ENCODE peak calls at places on chromosome 20, in seven cellular contexts. One of them, this sample, is unnamed.

GRCh38 chr20:8616792-8617191 is 452.1 kb upstream of the PLCB4 start:
- DNase-seq in iPS DF 6.9: no peak
- DNase-seq in CD4-positive, CD25-positive, alpha-beta regulatory T cell: no peak
- DNase-seq in astrocyte: no peak
- DNase-seq in right lobe of liver: no peak
- DNase-seq in Panc1: no peak
- DNase-seq in heart right ventricle: no peak
- DNase-seq in this sample: no peak

GRCh38 chr20:63737940-63738686 is 1.5 kb upstream of the SLC2A4RG start:
- DNase-seq in iPS DF 6.9: no peak
- DNase-seq in CD4-positive, CD25-positive, alpha-beta regulatory T cell: peak; percentile 40
- DNase-seq in astrocyte: no peak
- DNase-seq in right lobe of liver: peak; percentile 86
- DNase-seq in Panc1: no peak
- DNase-seq in heart right ventricle: no peak
- DNase-seq in this sample: peak; percentile 33

GRCh38 chr20:18165553-18165952 is 27.9 kb downstream of the KAT14 start:
- DNase-seq in iPS DF 6.9: no peak
- DNase-seq in CD4-positive, CD25-positive, alpha-beta regulatory T cell: no peak
- DNase-seq in astrocyte: no peak
- DNase-seq in right lobe of liver: no peak
- DNase-seq in Panc1: no peak
- DNase-seq in heart right ventricle: no peak
- DNase-seq in this sample: no peak

GRCh38 chr20:905396-905961 is 10.7 kb downstream of the ANGPT4 start:
- DNase-seq in iPS DF 6.9: no peak
- DNase-seq in CD4-positive, CD25-positive, alpha-beta regulatory T cell: no peak
- DNase-seq in astrocyte: no peak
- DNase-seq in right lobe of liver: no peak
- DNase-seq in Panc1: no peak
- DNase-seq in heart right ventricle: no peak
- DNase-seq in this sample: no peak

GRCh38 chr20:17570347-17571152 is 675 bp downstream of the DSTN start:
- DNase-seq in iPS DF 6.9: no peak
- DNase-seq in CD4-positive, CD25-positive, alpha-beta regulatory T cell: peak; percentile 4
- DNase-seq in astrocyte: no peak
- DNase-seq in right lobe of liver: no peak
- DNase-seq in Panc1: no peak
- DNase-seq in heart right ventricle: peak; percentile 47
- DNase-seq in this sample: peak; percentile 70

GRCh38 chr20:48631114-48632016 is 196.4 kb downstream of the PREX1 start:
- DNase-seq in iPS DF 6.9: no peak
- DNase-seq in CD4-positive, CD25-positive, alpha-beta regulatory T cell: no peak
- DNase-seq in astrocyte: peak; percentile 54
- DNase-seq in right lobe of liver: no peak
- DNase-seq in Panc1: no peak
- DNase-seq in heart right ventricle: no peak
- DNase-seq in this sample: no peak

GRCh38 chr20:48285656-48286055 is 500.4 kb upstream of the SULF2 start:
- DNase-seq in iPS DF 6.9: no peak
- DNase-seq in CD4-positive, CD25-positive, alpha-beta regulatory T cell: no peak
- DNase-seq in astrocyte: no peak
- DNase-seq in right lobe of liver: no peak
- DNase-seq in Panc1: no peak
- DNase-seq in heart right ventricle: no peak
- DNase-seq in this sample: peak; percentile 69

GRCh38 chr20:54585222-54585621 is 109.8 kb downstream of the DOK5 start:
- DNase-seq in iPS DF 6.9: no peak
- DNase-seq in CD4-positive, CD25-positive, alpha-beta regulatory T cell: no peak
- DNase-seq in astrocyte: no peak
- DNase-seq in right lobe of liver: no peak
- DNase-seq in Panc1: no peak
- DNase-seq in heart right ventricle: no peak
- DNase-seq in this sample: no peak

GRCh38 chr20:57383447-57384347 is 7.5 kb upstream of the RBM38 start:
- DNase-seq in iPS DF 6.9: no peak
- DNase-seq in CD4-positive, CD25-positive, alpha-beta regulatory T cell: no peak
- DNase-seq in astrocyte: no peak
- DNase-seq in right lobe of liver: no peak
- DNase-seq in Panc1: no peak
- DNase-seq in heart right ventricle: no peak
- DNase-seq in this sample: no peak

GRCh38 chr20:598133-598881 is 11.8 kb downstream of the TCF15 start:
- DNase-seq in iPS DF 6.9: no peak
- DNase-seq in CD4-positive, CD25-positive, alpha-beta regulatory T cell: no peak
- DNase-seq in astrocyte: no peak
- DNase-seq in right lobe of liver: no peak
- DNase-seq in Panc1: no peak
- DNase-seq in heart right ventricle: no peak
- DNase-seq in this sample: no peak

GRCh38 chr20:41265931-41266330 is 51.6 kb downstream of the ZHX3 start:
- DNase-seq in iPS DF 6.9: no peak
- DNase-seq in CD4-positive, CD25-positive, alpha-beta regulatory T cell: no peak
- DNase-seq in astrocyte: no peak
- DNase-seq in right lobe of liver: no peak
- DNase-seq in Panc1: no peak
- DNase-seq in heart right ventricle: no peak
- DNase-seq in this sample: no peak

GRCh38 chr20:35600176-35600995 is 15.2 kb upstream of the SPAG4 start:
- DNase-seq in iPS DF 6.9: no peak
- DNase-seq in CD4-positive, CD25-positive, alpha-beta regulatory T cell: no peak
- DNase-seq in astrocyte: no peak
- DNase-seq in right lobe of liver: no peak
- DNase-seq in Panc1: no peak
- DNase-seq in heart right ventricle: no peak
- DNase-seq in this sample: no peak

GRCh38 chr20:41004561-41005360 is 23.9 kb upstream of the TOP1 start:
- DNase-seq in iPS DF 6.9: no peak
- DNase-seq in CD4-positive, CD25-positive, alpha-beta regulatory T cell: no peak
- DNase-seq in astrocyte: peak; percentile 22
- DNase-seq in right lobe of liver: no peak
- DNase-seq in Panc1: no peak
- DNase-seq in heart right ventricle: no peak
- DNase-seq in this sample: peak; percentile 43

GRCh38 chr20:20520776-20521175 is 152.9 kb downstream of the INSM1 start:
- DNase-seq in iPS DF 6.9: no peak
- DNase-seq in CD4-positive, CD25-positive, alpha-beta regulatory T cell: no peak
- DNase-seq in astrocyte: peak; percentile 65
- DNase-seq in right lobe of liver: no peak
- DNase-seq in Panc1: no peak
- DNase-seq in heart right ventricle: no peak
- DNase-seq in this sample: no peak

GRCh38 chr20:564195-564594 is 20.6 kb upstream of the CSNK2A1 start:
- DNase-seq in iPS DF 6.9: no peak
- DNase-seq in CD4-positive, CD25-positive, alpha-beta regulatory T cell: no peak
- DNase-seq in astrocyte: no peak
- DNase-seq in right lobe of liver: no peak
- DNase-seq in Panc1: no peak
- DNase-seq in heart right ventricle: no peak
- DNase-seq in this sample: no peak

GRCh38 chr20:40101479-40102032 is 587.5 kb downstream of the MAFB start:
- DNase-seq in iPS DF 6.9: no peak
- DNase-seq in CD4-positive, CD25-positive, alpha-beta regulatory T cell: no peak
- DNase-seq in astrocyte: no peak
- DNase-seq in right lobe of liver: no peak
- DNase-seq in Panc1: no peak
- DNase-seq in heart right ventricle: no peak
- DNase-seq in this sample: no peak

GRCh38 chr20:63850689-63851547 is 10.4 kb upstream of the ABHD16B start:
- DNase-seq in iPS DF 6.9: no peak
- DNase-seq in CD4-positive, CD25-positive, alpha-beta regulatory T cell: no peak
- DNase-seq in astrocyte: no peak
- DNase-seq in right lobe of liver: no peak
- DNase-seq in Panc1: no peak
- DNase-seq in heart right ventricle: no peak
- DNase-seq in this sample: no peak

GRCh38 chr20:16771204-16771603 is 23.0 kb downstream of the OTOR start:
- DNase-seq in iPS DF 6.9: no peak
- DNase-seq in CD4-positive, CD25-positive, alpha-beta regulatory T cell: no peak
- DNase-seq in astrocyte: no peak
- DNase-seq in right lobe of liver: no peak
- DNase-seq in Panc1: no peak
- DNase-seq in heart right ventricle: no peak
- DNase-seq in this sample: no peak

GRCh38 chr20:53643031-53643832 is 49.6 kb upstream of the ZNF217 start:
- DNase-seq in iPS DF 6.9: no peak
- DNase-seq in CD4-positive, CD25-positive, alpha-beta regulatory T cell: peak; percentile 43
- DNase-seq in astrocyte: peak; percentile 83
- DNase-seq in right lobe of liver: peak; percentile 47
- DNase-seq in Panc1: no peak
- DNase-seq in heart right ventricle: no peak
- DNase-seq in this sample: peak; percentile 84

GRCh38 chr20:28562510-28562898 is 2695.0 kb upstream of the DEFB115 start:
- DNase-seq in iPS DF 6.9: no peak
- DNase-seq in CD4-positive, CD25-positive, alpha-beta regulatory T cell: no peak
- DNase-seq in astrocyte: peak; percentile 79
- DNase-seq in right lobe of liver: no peak
- DNase-seq in Panc1: peak; percentile 81
- DNase-seq in heart right ventricle: no peak
- DNase-seq in this sample: no peak

GRCh38 chr20:14235355-14235754 is 102.1 kb downstream of the FLRT3 start:
- DNase-seq in iPS DF 6.9: no peak
- DNase-seq in CD4-positive, CD25-positive, alpha-beta regulatory T cell: no peak
- DNase-seq in astrocyte: peak; percentile 84
- DNase-seq in right lobe of liver: no peak
- DNase-seq in Panc1: no peak
- DNase-seq in heart right ventricle: no peak
- DNase-seq in this sample: no peak

GRCh38 chr20:58192567-58192966 is 35.9 kb downstream of the ANKRD60 start:
- DNase-seq in iPS DF 6.9: no peak
- DNase-seq in CD4-positive, CD25-positive, alpha-beta regulatory T cell: no peak
- DNase-seq in astrocyte: no peak
- DNase-seq in right lobe of liver: no peak
- DNase-seq in Panc1: no peak
- DNase-seq in heart right ventricle: no peak
- DNase-seq in this sample: no peak

GRCh38 chr20:32480361-32481199 is 104.6 kb downstream of the NOL4L start:
- DNase-seq in iPS DF 6.9: no peak
- DNase-seq in CD4-positive, CD25-positive, alpha-beta regulatory T cell: no peak
- DNase-seq in astrocyte: no peak
- DNase-seq in right lobe of liver: peak; percentile 11
- DNase-seq in Panc1: no peak
- DNase-seq in heart right ventricle: no peak
- DNase-seq in this sample: peak; percentile 41
- H3K4me1 ChIP-seq in iPS DF 6.9: peaks cover 19% of the 10 kb centered on the region
- H3K4me1 ChIP-seq in CD4-positive, CD25-positive, alpha-beta regulatory T cell: peaks cover 44% of the 10 kb centered on the region
- H3K4me1 ChIP-seq in astrocyte: peaks cover 48% of the 10 kb centered on the region
- H3K4me1 ChIP-seq in right lobe of liver: no peaks in the 10 kb centered on the region
- H3K4me1 ChIP-seq in Panc1: peaks cover 53% of the 10 kb centered on the region
- H3K4me1 ChIP-seq in heart right ventricle: peaks cover 76% of the 10 kb centered on the region
- H3K4me1 ChIP-seq in this sample: peaks cover 13% of the 10 kb centered on the region

GRCh38 chr20:38724603-38725457 is 544 bp downstream of the SLC32A1 start:
- DNase-seq in iPS DF 6.9: no peak
- DNase-seq in CD4-positive, CD25-positive, alpha-beta regulatory T cell: no peak
- DNase-seq in astrocyte: no peak
- DNase-seq in right lobe of liver: no peak
- DNase-seq in Panc1: no peak
- DNase-seq in heart right ventricle: no peak
- DNase-seq in this sample: no peak
- H3K4me3 ChIP-seq in iPS DF 6.9: peak overlapping the region; percentile 3
- H3K4me3 ChIP-seq in CD4-positive, CD25-positive, alpha-beta regulatory T cell: peak overlapping the region; percentile 32
- H3K4me3 ChIP-seq in astrocyte: no peak overlapping the region
- H3K4me3 ChIP-seq in right lobe of liver: no peak overlapping the region
- H3K4me3 ChIP-seq in Panc1: no peak overlapping the region
- H3K4me3 ChIP-seq in heart right ventricle: no peak overlapping the region
- H3K4me3 ChIP-seq in this sample: no peak overlapping the region

DNA sequence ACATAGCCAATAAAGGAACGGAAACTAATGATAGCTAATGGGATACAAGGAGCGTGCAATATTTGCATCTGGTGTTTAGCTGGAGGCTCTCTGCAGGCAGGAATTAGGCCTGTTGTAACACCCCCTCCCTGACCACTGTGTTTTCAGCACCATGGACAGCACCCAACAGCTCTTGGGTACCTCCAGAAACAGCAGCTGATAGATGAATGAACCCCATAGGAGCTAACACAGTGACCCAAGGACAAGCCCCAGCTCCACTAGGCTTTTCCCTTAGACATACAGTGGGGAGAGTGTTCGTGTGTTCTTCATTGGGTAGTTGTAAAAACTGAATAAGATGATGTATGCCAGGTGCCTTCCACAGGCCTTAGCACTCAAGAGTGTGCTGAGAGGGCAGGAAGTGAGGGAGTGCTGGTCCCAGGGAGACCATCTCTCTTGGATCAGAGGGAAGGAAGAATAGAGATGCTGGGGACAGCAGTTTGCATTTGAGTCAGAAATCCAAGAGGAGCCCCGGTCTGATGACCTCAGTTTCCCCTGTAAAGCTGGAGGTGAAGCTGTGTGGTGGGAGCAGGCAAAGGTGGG is 161.3 kb downstream of the PHACTR3 start:
- DNase-seq in iPS DF 6.9: no peak
- DNase-seq in CD4-positive, CD25-positive, alpha-beta regulatory T cell: no peak
- DNase-seq in astrocyte: no peak
- DNase-seq in right lobe of liver: no peak
- DNase-seq in Panc1: no peak
- DNase-seq in heart right ventricle: no peak
- DNase-seq in this sample: peak; percentile 21
- H3K27ac ChIP-seq in iPS DF 6.9: no peak overlapping the region
- H3K27ac ChIP-seq in CD4-positive, CD25-positive, alpha-beta regulatory T cell: no peak overlapping the region
- H3K27ac ChIP-seq in astrocyte: no peak overlapping the region
- H3K27ac ChIP-seq in right lobe of liver: no peak overlapping the region
- H3K27ac ChIP-seq in Panc1: no peak overlapping the region
- H3K27ac ChIP-seq in heart right ventricle: no peak overlapping the region
- H3K27ac ChIP-seq in this sample: no peak overlapping the region

GRCh38 chr20:24340933-24341332 is 128.5 kb upstream of the SYNDIG1 start:
- DNase-seq in iPS DF 6.9: no peak
- DNase-seq in CD4-positive, CD25-positive, alpha-beta regulatory T cell: no peak
- DNase-seq in astrocyte: no peak
- DNase-seq in right lobe of liver: no peak
- DNase-seq in Panc1: no peak
- DNase-seq in heart right ventricle: no peak
- DNase-seq in this sample: no peak
- H3K4me1 ChIP-seq in iPS DF 6.9: no peaks in the 10 kb centered on the region
- H3K4me1 ChIP-seq in CD4-positive, CD25-positive, alpha-beta regulatory T cell: no peaks in the 10 kb centered on the region
- H3K4me1 ChIP-seq in astrocyte: peaks cover 11% of the 10 kb centered on the region
- H3K4me1 ChIP-seq in right lobe of liver: no peaks in the 10 kb centered on the region
- H3K4me1 ChIP-seq in Panc1: no peaks in the 10 kb centered on the region
- H3K4me1 ChIP-seq in heart right ventricle: no peaks in the 10 kb centered on the region
- H3K4me1 ChIP-seq in this sample: no peaks in the 10 kb centered on the region

GRCh38 chr20:38870733-38871559 is 55.3 kb upstream of the FAM83D start:
- DNase-seq in iPS DF 6.9: no peak
- DNase-seq in CD4-positive, CD25-positive, alpha-beta regulatory T cell: peak; percentile 25
- DNase-seq in astrocyte: no peak
- DNase-seq in right lobe of liver: no peak
- DNase-seq in Panc1: no peak
- DNase-seq in heart right ventricle: peak; percentile 16
- DNase-seq in this sample: peak; percentile 52
- H3K4me3 ChIP-seq in iPS DF 6.9: no peak overlapping the region
- H3K4me3 ChIP-seq in CD4-positive, CD25-positive, alpha-beta regulatory T cell: peak overlapping the region; percentile 51
- H3K4me3 ChIP-seq in astrocyte: no peak overlapping the region
- H3K4me3 ChIP-seq in right lobe of liver: no peak overlapping the region
- H3K4me3 ChIP-seq in Panc1: no peak overlapping the region
- H3K4me3 ChIP-seq in heart right ventricle: no peak overlapping the region
- H3K4me3 ChIP-seq in this sample: no peak overlapping the region